ENCODE peak calls at places on chromosome 7, in five cellular contexts. Y, V, L, P and Z are unnamed samples.
A peak's percentile ranks its signal among the peaks of the same experiment; 100 is the strongest.

GRCh38 chr7:139525239-139525638 is 1.8 kb downstream of the CLEC2L start:
- DNase-seq in P (no peak), Y (no peak), V (no peak), L (no peak), Z (no peak)

GRCh38 chr7:72140566-72140965 is 271.6 kb downstream of the CALN1 start:
- DNase-seq in Y (no peak), L (no peak), V (no peak), P (no peak), Z (no peak)

GRCh38 chr7:103447073-103447960 is 1.3 kb upstream of the SLC26A5 start:
- DNase-seq in Y (peak; percentile 67), V (no peak), P (peak; percentile 0), L (peak; percentile 61), Z (no peak)

GRCh38 chr7:73746378-73746777 is 7.8 kb upstream of the ABHD11 start:
- DNase-seq in L (no peak), P (no peak), V (no peak), Y (no peak), Z (no peak)

GRCh38 chr7:149734514-149735075 is 38.8 kb downstream of the ZNF467 start:
- DNase-seq in P (no peak), Y (no peak), L (no peak), V (no peak), Z (no peak)

GRCh38 chr7:152872061-152872744 is 112.7 kb downstream of the ACTR3B start:
- DNase-seq in L (no peak), P (no peak), V (no peak), Y (no peak), Z (no peak)

GRCh38 chr7:151424799-151425198 is 15.0 kb upstream of the WDR86 start:
- DNase-seq in L (peak; percentile 28), Y (no peak), P (no peak), V (peak; percentile 21), Z (no peak)

GRCh38 chr7:76047305-76047810 is 442 bp downstream of the STYXL1 start:
- DNase-seq in Y (peak; percentile 25), V (no peak), L (peak; percentile 15), P (no peak), Z (no peak)

GRCh38 chr7:23655433-23655832 is 24.6 kb upstream of the FAM221A start:
- DNase-seq in Y (no peak), V (no peak), P (no peak), L (no peak), Z (no peak)

GRCh38 chr7:23653942-23654341 is 26.1 kb upstream of the FAM221A start:
- DNase-seq in L (no peak), P (no peak), Y (no peak), V (no peak), Z (no peak)

GRCh38 chr7:23658831-23659427 is 21.1 kb upstream of the FAM221A start:
- DNase-seq in Y (no peak), L (no peak), P (no peak), V (no peak), Z (no peak)

GRCh38 chr7:23654508-23654907 is 25.5 kb upstream of the FAM221A start:
- DNase-seq in L (peak; percentile 43), Y (peak; percentile 47), P (no peak), V (no peak), Z (no peak)
- TF ChIP-seq CTCF in L (peak; percentile 50), Y (peak; percentile 42), P (peak; percentile 47), V (no peak), Z (peak; percentile 39)

DNA sequence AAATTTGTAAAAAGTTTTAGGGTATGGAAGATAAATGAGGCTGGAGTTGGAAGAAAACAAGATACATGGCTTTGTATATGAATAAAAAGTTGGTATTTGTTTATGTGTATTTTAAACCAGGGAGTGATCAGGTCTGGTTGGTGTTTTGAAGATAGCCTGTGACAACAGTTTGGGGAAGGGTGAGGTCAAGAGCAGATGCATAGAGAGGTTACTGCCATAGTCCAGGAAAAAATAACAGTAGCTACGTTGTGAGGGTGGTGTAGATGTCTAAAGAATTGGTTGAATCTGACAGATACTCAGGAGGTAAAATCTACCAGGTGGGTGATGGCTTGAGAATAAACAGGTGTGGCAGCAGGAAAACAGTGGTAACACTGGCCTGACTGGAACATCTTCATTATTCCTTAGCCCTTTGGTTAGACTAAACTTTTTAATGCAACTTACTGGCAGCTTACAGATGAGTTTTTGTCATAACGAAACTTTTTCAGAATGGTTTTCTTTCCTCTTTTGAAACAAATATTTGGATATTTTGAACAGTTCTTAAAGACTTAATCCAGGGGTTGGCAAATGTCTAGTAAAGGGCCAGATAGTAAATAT is 25.5 kb downstream of the ZNRF2 start:
- DNase-seq in V (no peak), P (no peak), Y (no peak), L (no peak), Z (no peak)
- H3K4me3 ChIP-seq in V (no peak overlapping the region), P (no peak overlapping the region), Y (no peak overlapping the region), L (no peak overlapping the region), Z (no peak overlapping the region)

GRCh38 chr7:105336009-105336408 is 52.7 kb downstream of the SRPK2 start:
- DNase-seq in Y (peak; percentile 41), P (no peak), L (peak; percentile 30), V (no peak), Z (no peak)
- TF ChIP-seq CTCF in Y (peak; percentile 21), P (peak; percentile 34), L (peak; percentile 29), V (no peak), Z (no peak)

GRCh38 chr7:44846816-44847508 is 925 bp downstream of the H2AZ2 start:
- DNase-seq in L (no peak), V (no peak), Y (no peak), P (no peak), Z (no peak)

GRCh38 chr7:44852590-44852989 is 4.7 kb upstream of the H2AZ2 start:
- DNase-seq in Y (no peak), L (no peak), P (no peak), V (no peak), Z (no peak)

GRCh38 chr7:44847920-44848634 is at the start of gene H2AZ2:
- DNase-seq in P (peak; percentile 99), V (peak; percentile 100), L (peak; percentile 100), Y (peak; percentile 100), Z (peak; percentile 99)

GRCh38 chr7:44847509-44847919 is 373 bp downstream of the H2AZ2 start:
- DNase-seq in P (peak; percentile 53), V (peak; percentile 93), Y (peak; percentile 86), L (peak; percentile 78), Z (peak; percentile 37)

GRCh38 chr7:44849277-44850210 is 1.7 kb upstream of the H2AZ2 start:
- DNase-seq in P (no peak), Y (peak; percentile 38), L (no peak), V (no peak), Z (no peak)
- H3K4me3 ChIP-seq in P (no peak overlapping the region), Y (no peak overlapping the region), L (peak overlapping the region; percentile 84), V (no peak overlapping the region), Z (no peak overlapping the region)